ENCODE peak calls at places on chromosome 16, in six cellular contexts. One of them, this sample, is unnamed.

GRCh38 chr16:70523621-70524405 is at the start of gene SF3B3:
- DNase-seq in GM19239: peak
- DNase-seq in AG20443: peak
- DNase-seq in iris pigment epithelial cell: peak
- DNase-seq in midbrain: peak
- DNase-seq in uterus: peak
- DNase-seq in this sample: peak

GRCh38 chr16:81469183-81469677 is 24.6 kb downstream of the CMIP start:
- DNase-seq in GM19239: no peak
- DNase-seq in uterus: no peak
- DNase-seq in AG20443: no peak
- DNase-seq in iris pigment epithelial cell: no peak
- DNase-seq in midbrain: no peak
- DNase-seq in this sample: no peak

GRCh38 chr16:27450836-27451341 is 48.9 kb downstream of the IL21R start:
- DNase-seq in uterus: no peak
- DNase-seq in midbrain: no peak
- DNase-seq in iris pigment epithelial cell: peak
- DNase-seq in GM19239: peak
- DNase-seq in AG20443: no peak
- DNase-seq in this sample: peak

GRCh38 chr16:3173892-3174617 is 13.9 kb upstream of the OR1F1 start:
- DNase-seq in uterus: no peak
- DNase-seq in AG20443: peak
- DNase-seq in midbrain: no peak
- DNase-seq in GM19239: no peak
- DNase-seq in iris pigment epithelial cell: no peak
- DNase-seq in this sample: no peak

GRCh38 chr16:11067697-11068141 is 123.4 kb downstream of the CLEC16A start:
- DNase-seq in iris pigment epithelial cell: no peak
- DNase-seq in uterus: no peak
- DNase-seq in GM19239: no peak
- DNase-seq in midbrain: no peak
- DNase-seq in AG20443: no peak
- DNase-seq in this sample: no peak

GRCh38 chr16:508884-509736 is 18.4 kb upstream of the CAPN15 start:
- DNase-seq in GM19239: no peak
- DNase-seq in uterus: no peak
- DNase-seq in AG20443: no peak
- DNase-seq in iris pigment epithelial cell: peak
- DNase-seq in midbrain: no peak
- DNase-seq in this sample: no peak

GRCh38 chr16:56193951-56194726 is 2.9 kb downstream of the GNAO1 start:
- DNase-seq in uterus: peak
- DNase-seq in iris pigment epithelial cell: peak
- DNase-seq in AG20443: peak
- DNase-seq in midbrain: peak
- DNase-seq in GM19239: no peak
- DNase-seq in this sample: no peak

GRCh38 chr16:1973461-1974156 is 1.8 kb downstream of the TBL3 start:
- DNase-seq in uterus: no peak
- DNase-seq in midbrain: no peak
- DNase-seq in AG20443: no peak
- DNase-seq in iris pigment epithelial cell: no peak
- DNase-seq in GM19239: no peak
- DNase-seq in this sample: no peak

GRCh38 chr16:918741-919657 is 51.8 kb downstream of the LMF1 start:
- DNase-seq in iris pigment epithelial cell: no peak
- DNase-seq in AG20443: no peak
- DNase-seq in GM19239: no peak
- DNase-seq in midbrain: no peak
- DNase-seq in uterus: no peak
- DNase-seq in this sample: no peak